ENCODE peak calls at places on chromosomes 11 and 22, in seven cellular contexts. One of them, this sample, is unnamed.

GRCh38 chr22:31055322-31056159 is 25.6 kb upstream of the SMTN start:
- DNase-seq in stimulated activated CD4-positive, alpha-beta T cell treated with anti-CD3 and anti-CD28 coated beads, Interleukin-1b, Interleukin-23, amount 100 ng/mL, for 4 hours: no peak
- DNase-seq in iris pigment epithelial cell: peak
- DNase-seq in kidney: peak
- DNase-seq in naive B cell: no peak
- DNase-seq in NCI-H146: peak
- DNase-seq in RPMI7951: peak
- DNase-seq in this sample: peak

GRCh38 chr22:18033204-18033998 is 9.0 kb upstream of the MICAL3 start:
- DNase-seq in iris pigment epithelial cell: no peak
- DNase-seq in NCI-H146: no peak
- DNase-seq in RPMI7951: peak
- DNase-seq in naive B cell: no peak
- DNase-seq in kidney: no peak
- DNase-seq in stimulated activated CD4-positive, alpha-beta T cell treated with anti-CD3 and anti-CD28 coated beads, Interleukin-1b, Interleukin-23, amount 100 ng/mL, for 4 hours: no peak
- DNase-seq in this sample: no peak

GRCh38 chr11:10414659-10415058 is 40.4 kb upstream of the AMPD3 start:
- DNase-seq in stimulated activated CD4-positive, alpha-beta T cell treated with anti-CD3 and anti-CD28 coated beads, Interleukin-1b, Interleukin-23, amount 100 ng/mL, for 4 hours: no peak
- DNase-seq in naive B cell: peak
- DNase-seq in kidney: peak
- DNase-seq in iris pigment epithelial cell: peak
- DNase-seq in NCI-H146: no peak
- DNase-seq in RPMI7951: peak
- DNase-seq in this sample: no peak

GRCh38 chr11:10858505-10859360 is 880 bp upstream of the ZBED5 start:
- DNase-seq in naive B cell: peak
- DNase-seq in kidney: peak
- DNase-seq in NCI-H146: peak
- DNase-seq in stimulated activated CD4-positive, alpha-beta T cell treated with anti-CD3 and anti-CD28 coated beads, Interleukin-1b, Interleukin-23, amount 100 ng/mL, for 4 hours: peak
- DNase-seq in RPMI7951: peak
- DNase-seq in iris pigment epithelial cell: peak
- DNase-seq in this sample: no peak

GRCh38 chr11:118100691-118101232 is 14.0 kb upstream of the SMIM35 start:
- DNase-seq in RPMI7951: no peak
- DNase-seq in stimulated activated CD4-positive, alpha-beta T cell treated with anti-CD3 and anti-CD28 coated beads, Interleukin-1b, Interleukin-23, amount 100 ng/mL, for 4 hours: no peak
- DNase-seq in kidney: no peak
- DNase-seq in iris pigment epithelial cell: no peak
- DNase-seq in naive B cell: no peak
- DNase-seq in NCI-H146: no peak
- DNase-seq in this sample: no peak

GRCh38 chr11:92026664-92027063 is 198.0 kb upstream of the FAT3 start:
- DNase-seq in stimulated activated CD4-positive, alpha-beta T cell treated with anti-CD3 and anti-CD28 coated beads, Interleukin-1b, Interleukin-23, amount 100 ng/mL, for 4 hours: no peak
- DNase-seq in NCI-H146: no peak
- DNase-seq in naive B cell: no peak
- DNase-seq in RPMI7951: no peak
- DNase-seq in iris pigment epithelial cell: no peak
- DNase-seq in kidney: no peak
- DNase-seq in this sample: no peak

GRCh38 chr11:69513663-69514062 is 32.2 kb downstream of the LINC01488 start:
- DNase-seq in naive B cell: no peak
- DNase-seq in RPMI7951: no peak
- DNase-seq in kidney: peak
- DNase-seq in iris pigment epithelial cell: no peak
- DNase-seq in stimulated activated CD4-positive, alpha-beta T cell treated with anti-CD3 and anti-CD28 coated beads, Interleukin-1b, Interleukin-23, amount 100 ng/mL, for 4 hours: no peak
- DNase-seq in NCI-H146: no peak
- DNase-seq in this sample: no peak

GRCh38 chr22:38549106-38549884 is 20.7 kb downstream of the DMC1 start:
- DNase-seq in iris pigment epithelial cell: peak
- DNase-seq in NCI-H146: no peak
- DNase-seq in naive B cell: peak
- DNase-seq in stimulated activated CD4-positive, alpha-beta T cell treated with anti-CD3 and anti-CD28 coated beads, Interleukin-1b, Interleukin-23, amount 100 ng/mL, for 4 hours: no peak
- DNase-seq in kidney: no peak
- DNase-seq in RPMI7951: no peak
- DNase-seq in this sample: peak

GRCh38 chr22:20783844-20784723 is 10.2 kb downstream of the SERPIND1 start:
- DNase-seq in NCI-H146: peak
- DNase-seq in naive B cell: peak
- DNase-seq in iris pigment epithelial cell: peak
- DNase-seq in kidney: no peak
- DNase-seq in RPMI7951: peak
- DNase-seq in stimulated activated CD4-positive, alpha-beta T cell treated with anti-CD3 and anti-CD28 coated beads, Interleukin-1b, Interleukin-23, amount 100 ng/mL, for 4 hours: peak
- DNase-seq in this sample: no peak

GRCh38 chr22:47146941-47147340 is 384.5 kb downstream of the TBC1D22A start:
- DNase-seq in kidney: no peak
- DNase-seq in iris pigment epithelial cell: no peak
- DNase-seq in RPMI7951: no peak
- DNase-seq in stimulated activated CD4-positive, alpha-beta T cell treated with anti-CD3 and anti-CD28 coated beads, Interleukin-1b, Interleukin-23, amount 100 ng/mL, for 4 hours: no peak
- DNase-seq in NCI-H146: no peak
- DNase-seq in naive B cell: no peak
- DNase-seq in this sample: no peak

GRCh38 chr22:37023743-37024338 is 4.3 kb downstream of the MPST start:
- DNase-seq in RPMI7951: no peak
- DNase-seq in iris pigment epithelial cell: no peak
- DNase-seq in kidney: peak
- DNase-seq in naive B cell: no peak
- DNase-seq in stimulated activated CD4-positive, alpha-beta T cell treated with anti-CD3 and anti-CD28 coated beads, Interleukin-1b, Interleukin-23, amount 100 ng/mL, for 4 hours: no peak
- DNase-seq in NCI-H146: no peak
- DNase-seq in this sample: no peak

GRCh38 chr22:35219012-35219411 is 38.3 kb upstream of the HMGXB4 start:
- DNase-seq in naive B cell: no peak
- DNase-seq in RPMI7951: peak
- DNase-seq in stimulated activated CD4-positive, alpha-beta T cell treated with anti-CD3 and anti-CD28 coated beads, Interleukin-1b, Interleukin-23, amount 100 ng/mL, for 4 hours: no peak
- DNase-seq in NCI-H146: no peak
- DNase-seq in iris pigment epithelial cell: peak
- DNase-seq in kidney: no peak
- DNase-seq in this sample: peak

GRCh38 chr11:129699711-129700304 is 115.8 kb upstream of the TMEM45B start:
- DNase-seq in RPMI7951: no peak
- DNase-seq in NCI-H146: no peak
- DNase-seq in stimulated activated CD4-positive, alpha-beta T cell treated with anti-CD3 and anti-CD28 coated beads, Interleukin-1b, Interleukin-23, amount 100 ng/mL, for 4 hours: no peak
- DNase-seq in iris pigment epithelial cell: no peak
- DNase-seq in kidney: no peak
- DNase-seq in naive B cell: no peak
- DNase-seq in this sample: peak

GRCh38 chr11:116727990-116728389 is 44.8 kb downstream of the BUD13 start:
- DNase-seq in kidney: no peak
- DNase-seq in RPMI7951: no peak
- DNase-seq in stimulated activated CD4-positive, alpha-beta T cell treated with anti-CD3 and anti-CD28 coated beads, Interleukin-1b, Interleukin-23, amount 100 ng/mL, for 4 hours: no peak
- DNase-seq in NCI-H146: no peak
- DNase-seq in iris pigment epithelial cell: no peak
- DNase-seq in naive B cell: no peak
- DNase-seq in this sample: no peak

GRCh38 chr22:40607506-40607905 is 29.0 kb downstream of the MRTFA start:
- DNase-seq in stimulated activated CD4-positive, alpha-beta T cell treated with anti-CD3 and anti-CD28 coated beads, Interleukin-1b, Interleukin-23, amount 100 ng/mL, for 4 hours: no peak
- DNase-seq in kidney: no peak
- DNase-seq in NCI-H146: no peak
- DNase-seq in RPMI7951: no peak
- DNase-seq in naive B cell: no peak
- DNase-seq in iris pigment epithelial cell: no peak
- DNase-seq in this sample: no peak

GRCh38 chr11:73478737-73479347 is 102.6 kb downstream of the RELT start:
- DNase-seq in naive B cell: no peak
- DNase-seq in NCI-H146: peak
- DNase-seq in RPMI7951: peak
- DNase-seq in kidney: no peak
- DNase-seq in iris pigment epithelial cell: peak
- DNase-seq in stimulated activated CD4-positive, alpha-beta T cell treated with anti-CD3 and anti-CD28 coated beads, Interleukin-1b, Interleukin-23, amount 100 ng/mL, for 4 hours: no peak
- DNase-seq in this sample: peak

GRCh38 chr11:131914299-131914902 is 544.0 kb downstream of the NTM start:
- DNase-seq in NCI-H146: no peak
- DNase-seq in kidney: no peak
- DNase-seq in iris pigment epithelial cell: peak
- DNase-seq in naive B cell: no peak
- DNase-seq in RPMI7951: peak
- DNase-seq in stimulated activated CD4-positive, alpha-beta T cell treated with anti-CD3 and anti-CD28 coated beads, Interleukin-1b, Interleukin-23, amount 100 ng/mL, for 4 hours: no peak
- DNase-seq in this sample: no peak

GRCh38 chr22:49372530-49373288 is 455.0 kb downstream of the BRD1 start:
- DNase-seq in iris pigment epithelial cell: peak
- DNase-seq in naive B cell: no peak
- DNase-seq in kidney: peak
- DNase-seq in RPMI7951: no peak
- DNase-seq in NCI-H146: peak
- DNase-seq in stimulated activated CD4-positive, alpha-beta T cell treated with anti-CD3 and anti-CD28 coated beads, Interleukin-1b, Interleukin-23, amount 100 ng/mL, for 4 hours: no peak
- DNase-seq in this sample: no peak

GRCh38 chr11:27838674-27839073 is 138.4 kb upstream of the BDNF start:
- DNase-seq in naive B cell: no peak
- DNase-seq in iris pigment epithelial cell: no peak
- DNase-seq in stimulated activated CD4-positive, alpha-beta T cell treated with anti-CD3 and anti-CD28 coated beads, Interleukin-1b, Interleukin-23, amount 100 ng/mL, for 4 hours: no peak
- DNase-seq in kidney: no peak
- DNase-seq in RPMI7951: no peak
- DNase-seq in NCI-H146: no peak
- DNase-seq in this sample: no peak

GRCh38 chr22:38713921-38714320 is 8.2 kb downstream of the GTPBP1 start:
- DNase-seq in NCI-H146: no peak
- DNase-seq in naive B cell: no peak
- DNase-seq in kidney: no peak
- DNase-seq in RPMI7951: no peak
- DNase-seq in stimulated activated CD4-positive, alpha-beta T cell treated with anti-CD3 and anti-CD28 coated beads, Interleukin-1b, Interleukin-23, amount 100 ng/mL, for 4 hours: no peak
- DNase-seq in iris pigment epithelial cell: no peak
- DNase-seq in this sample: no peak

GRCh38 chr11:117143390-117143789 is 697 bp upstream of the PAFAH1B2 start:
- DNase-seq in kidney: no peak
- DNase-seq in stimulated activated CD4-positive, alpha-beta T cell treated with anti-CD3 and anti-CD28 coated beads, Interleukin-1b, Interleukin-23, amount 100 ng/mL, for 4 hours: peak
- DNase-seq in naive B cell: no peak
- DNase-seq in NCI-H146: peak
- DNase-seq in RPMI7951: peak
- DNase-seq in iris pigment epithelial cell: peak
- DNase-seq in this sample: no peak

GRCh38 chr11:36564376-36565032 is 3.3 kb upstream of the RAG1 start:
- DNase-seq in NCI-H146: peak
- DNase-seq in RPMI7951: peak
- DNase-seq in stimulated activated CD4-positive, alpha-beta T cell treated with anti-CD3 and anti-CD28 coated beads, Interleukin-1b, Interleukin-23, amount 100 ng/mL, for 4 hours: no peak
- DNase-seq in iris pigment epithelial cell: peak
- DNase-seq in kidney: no peak
- DNase-seq in naive B cell: peak
- DNase-seq in this sample: peak

GRCh38 chr11:129645943-129646342 is 169.7 kb upstream of the TMEM45B start:
- DNase-seq in iris pigment epithelial cell: no peak
- DNase-seq in stimulated activated CD4-positive, alpha-beta T cell treated with anti-CD3 and anti-CD28 coated beads, Interleukin-1b, Interleukin-23, amount 100 ng/mL, for 4 hours: no peak
- DNase-seq in RPMI7951: no peak
- DNase-seq in kidney: no peak
- DNase-seq in NCI-H146: no peak
- DNase-seq in naive B cell: no peak
- DNase-seq in this sample: no peak